ENCODE peak calls at places on chromosomes 3 and 15, in nine cellular contexts. A is stimulated activated effector memory CD8-positive, alpha-beta T cell treated with anti-CD3 and anti-CD28 coated beads, Interleukin-12 subunit alpha, Interleukin-12 subunit beta, amount 100 ng/mL, for 72 hours; U is germinal center; I is CD4-positive, alpha-beta T cell; K is GM20000; D is mucosa of descending colon; H is naive thymus-derived CD4-positive, alpha-beta T cell; S is A549; P is Calu3. G is an unnamed sample.

GRCh38 chr3:95319921-95320494 is 1257.1 kb downstream of the NSUN3 start:
- DNase-seq in A (no peak), U (no peak), I (no peak), K (no peak), D (no peak), H (no peak), S (no peak), P (no peak), G (no peak)

GRCh38 chr3:145246291-145246690 is 914.7 kb downstream of the PLOD2 start:
- DNase-seq in A (no peak), U (no peak), I (no peak), K (no peak), D (no peak), H (no peak), S (no peak), P (no peak), G (no peak)

GRCh38 chr15:43441316-43441715 is 51.6 kb downstream of the TP53BP1 start:
- DNase-seq in A (no peak), U (no peak), I (no peak), K (peak; percentile 36), D (no peak), H (no peak), S (peak; percentile 37), P (no peak), G (no peak)

GRCh38 chr3:13025090-13025489 is 48.1 kb downstream of the IQSEC1 start:
- DNase-seq in A (no peak), U (no peak), I (no peak), K (no peak), D (no peak), H (no peak), S (peak; percentile 40), P (peak; percentile 68), G (no peak)

GRCh38 chr3:15636028-15636709 is 34.6 kb downstream of the BTD start:
- DNase-seq in A (peak; percentile 77), U (peak; percentile 32), I (no peak), K (no peak), D (no peak), H (no peak), S (peak; percentile 78), P (no peak), G (no peak)

GRCh38 chr3:103511891-103512290 is 1077.1 kb downstream of the ZPLD1 start:
- DNase-seq in A (no peak), U (no peak), I (no peak), K (no peak), D (no peak), H (no peak), S (no peak), P (no peak), G (no peak)

GRCh38 chr15:38520035-38520434 is 44.6 kb downstream of the RASGRP1 start:
- DNase-seq in A (no peak), U (no peak), I (no peak), K (no peak), D (no peak), H (no peak), S (no peak), P (no peak), G (no peak)

GRCh38 chr3:194827486-194827885 is 141.8 kb downstream of the FAM43A start:
- DNase-seq in A (no peak), U (no peak), I (no peak), K (no peak), D (no peak), H (no peak), S (no peak), P (no peak), G (no peak)

GRCh38 chr3:146326875-146327543 is 76.1 kb upstream of the PLSCR4 start:
- DNase-seq in A (no peak), U (no peak), I (no peak), K (no peak), D (no peak), H (no peak), S (peak; percentile 66), P (peak; percentile 55), G (no peak)

GRCh38 chr3:194058189-194058571 is 77.8 kb upstream of the HES1 start:
- DNase-seq in A (no peak), U (peak; percentile 57), I (no peak), K (peak; percentile 63), D (peak; percentile 74), H (peak; percentile 28), S (no peak), P (peak; percentile 54), G (no peak)